ENCODE peak calls at places on chromosome 4, in seven cellular contexts. F is central memory CD4-positive, alpha-beta T cell; B is activated naive CD4-positive, alpha-beta T cell treated with anti-CD3 and anti-CD28 coated beads, Interleukin-2, amount 10 ng/mL, durations not matched to agents 7 days and 5 days; Y is dermis blood vessel endothelial cell; L is EL; M is cardiac muscle cell; E is neural progenitor cell. T is an unnamed sample.

GRCh38 chr4:171759274-171759673 is 53.9 kb upstream of the GALNTL6 start:
- DNase-seq in E (no peak), M (no peak), B (no peak), F (no peak), Y (no peak), L (no peak), T (no peak)

GRCh38 chr4:25313194-25313895 is 771 bp downstream of the ZCCHC4 start:
- DNase-seq in M (no peak), F (no peak), E (peak), Y (peak), L (peak), B (peak), T (no peak)

GRCh38 chr4:108483077-108483476 is 137.3 kb upstream of the RPL34 start:
- DNase-seq in F (peak), M (no peak), E (no peak), B (peak), Y (no peak), L (peak), T (no peak)

GRCh38 chr4:172962564-172963353 is 205.9 kb upstream of the GALNT7 start:
- DNase-seq in Y (peak), M (no peak), B (no peak), L (peak), F (no peak), E (no peak), T (peak)

GRCh38 chr4:40316782-40317635 is 18.1 kb upstream of the CHRNA9 start:
- DNase-seq in L (peak), E (peak), F (peak), Y (peak), B (peak), M (peak), T (peak)

GRCh38 chr4:155544547-155544946 is 122.1 kb upstream of the GUCY1A1 start:
- DNase-seq in M (no peak), L (no peak), F (no peak), B (no peak), E (no peak), Y (no peak), T (no peak)

GRCh38 chr4:113474017-113474416 is 287.5 kb downstream of the CAMK2D start:
- DNase-seq in B (no peak), F (no peak), M (no peak), E (no peak), Y (no peak), L (peak), T (no peak)

GRCh38 chr4:81084029-81084428 is 53.5 kb downstream of the BMP3 start:
- DNase-seq in F (no peak), M (no peak), L (no peak), Y (no peak), B (no peak), E (no peak), T (no peak)

GRCh38 chr4:155072417-155072816 is 136.0 kb upstream of the NPY2R start:
- DNase-seq in B (no peak), M (no peak), E (no peak), F (no peak), L (no peak), Y (no peak), T (no peak)

GRCh38 chr4:141955696-141956095 is 319.3 kb downstream of the IL15 start:
- DNase-seq in M (no peak), Y (no peak), F (no peak), B (no peak), E (no peak), L (no peak), T (no peak)

GRCh38 chr4:100895572-100896197 is 377.9 kb upstream of the EMCN start:
- DNase-seq in L (peak), F (peak), B (no peak), Y (peak), M (no peak), E (no peak), T (peak)

GRCh38 chr4:47668810-47669408 is 169.0 kb downstream of the CORIN start:
- DNase-seq in M (peak), B (peak), E (peak), Y (peak), F (peak), L (peak), T (peak)

GRCh38 chr4:185247151-185247550 is 37.8 kb downstream of the SNX25 start:
- DNase-seq in L (no peak), F (no peak), E (no peak), M (no peak), B (no peak), Y (no peak), T (no peak)

GRCh38 chr4:109803924-109804571 is 2.2 kb upstream of the CFI start:
- DNase-seq in M (peak), B (no peak), L (peak), Y (peak), F (peak), E (peak), T (peak)

GRCh38 chr4:173852775-173853174 is 322.7 kb upstream of the HAND2 start:
- DNase-seq in B (no peak), Y (no peak), E (no peak), L (no peak), M (no peak), F (no peak), T (no peak)

GRCh38 chr4:183808102-183808466 is 97.0 kb upstream of the STOX2 start:
- DNase-seq in M (no peak), Y (peak), B (no peak), F (no peak), L (no peak), E (no peak), T (no peak)

GRCh38 chr4:14853186-14853946 is 148.9 kb upstream of the CPEB2 start:
- DNase-seq in M (no peak), E (no peak), L (peak), Y (no peak), B (no peak), F (no peak), T (no peak)

GRCh38 chr4:171288816-171289432 is 524.3 kb upstream of the GALNTL6 start:
- DNase-seq in L (no peak), M (no peak), F (no peak), B (no peak), Y (no peak), E (no peak), T (no peak)

GRCh38 chr4:161762796-161763195 is 401.0 kb downstream of the FSTL5 start:
- DNase-seq in Y (peak), B (no peak), L (peak), M (no peak), E (no peak), F (no peak), T (peak)

GRCh38 chr4:24547979-24548378 is 36.4 kb downstream of the DHX15 start:
- DNase-seq in E (no peak), Y (no peak), F (no peak), L (peak), M (no peak), B (no peak), T (no peak)

GRCh38 chr4:174207370-174207769 is 76.1 kb downstream of the FBXO8 start:
- DNase-seq in F (no peak), E (no peak), Y (no peak), L (no peak), B (no peak), M (no peak), T (no peak)

GRCh38 chr4:55386840-55387239 is 8.9 kb upstream of the TMEM165 start:
- DNase-seq in M (no peak), L (no peak), B (no peak), Y (no peak), E (no peak), F (no peak), T (no peak)

GRCh38 chr4:107951551-107951950 is 20.2 kb downstream of the CYP2U1 start:
- DNase-seq in B (no peak), M (no peak), F (no peak), L (peak), E (no peak), Y (no peak), T (no peak)

GRCh38 chr4:35538807-35539206 is 705.5 kb downstream of the ARAP2 start:
- DNase-seq in L (no peak), B (no peak), M (no peak), E (no peak), F (no peak), Y (no peak), T (no peak)

GRCh38 chr4:99033956-99034355 is 38.4 kb downstream of the METAP1 start:
- DNase-seq in F (no peak), L (peak), M (no peak), Y (no peak), E (no peak), B (no peak), T (no peak)

GRCh38 chr4:35525192-35525978 is 718.9 kb downstream of the ARAP2 start:
- DNase-seq in F (no peak), E (peak), B (no peak), M (no peak), L (no peak), Y (no peak), T (no peak)

GRCh38 chr4:3690576-3691152 is 75.5 kb upstream of the ADRA2C start:
- DNase-seq in E (no peak), Y (no peak), L (no peak), B (peak), F (no peak), M (no peak), T (no peak)

GRCh38 chr4:184362338-184362737 is 112.0 kb downstream of the IRF2 start:
- DNase-seq in L (no peak), Y (no peak), B (no peak), F (no peak), E (no peak), M (no peak), T (no peak)

GRCh38 chr4:113907559-113907958 is 71.9 kb downstream of the ARSJ start:
- DNase-seq in B (no peak), Y (no peak), E (no peak), F (no peak), L (no peak), M (no peak), T (no peak)

GRCh38 chr4:30917946-30918345 is 197.8 kb downstream of the PCDH7 start:
- DNase-seq in F (no peak), L (no peak), B (no peak), M (no peak), Y (no peak), E (no peak), T (no peak)

T was measured in endothelial cell of umbilical vein.